ENCODE peak calls at places on chromosomes 11 and 22, in ten cellular contexts. R, O, S, T, K, J, W, E, M and C are unnamed samples.
A peak's percentile ranks its signal among the peaks of the same experiment; 100 is the strongest.

GRCh38 chr11:47270331-47271271 is 668 bp downstream of the MADD start:
- DNase-seq in R (peak; percentile 35), O (no peak), S (peak; percentile 66), T (no peak), K (peak; percentile 35), J (peak; percentile 55), W (peak; percentile 67), E (peak; percentile 21), M (peak; percentile 74), C (peak; percentile 30)

GRCh38 chr11:78921517-78921916 is 346.9 kb upstream of the NARS2 start:
- DNase-seq in R (no peak), O (no peak), S (no peak), T (no peak), K (no peak), J (no peak), W (no peak), E (no peak), M (no peak), C (no peak)

GRCh38 chr22:31753005-31753633 is 700 bp upstream of the DEPDC5 start:
- DNase-seq in R (peak; percentile 8), O (no peak), S (no peak), T (no peak), K (peak; percentile 44), J (no peak), W (peak; percentile 72), E (no peak), M (no peak), C (peak; percentile 50)

GRCh38 chr11:126322996-126323395 is 19.1 kb downstream of the DCPS start:
- DNase-seq in R (no peak), O (no peak), S (no peak), T (no peak), K (no peak), J (no peak), W (no peak), E (no peak), M (no peak), C (no peak)

GRCh38 chr22:26669060-26669481 is 11.7 kb downstream of the MIAT start:
- DNase-seq in R (no peak), O (no peak), S (no peak), T (no peak), K (no peak), J (no peak), W (no peak), E (no peak), M (peak; percentile 40), C (no peak)

GRCh38 chr22:40190501-40190900 is 12.8 kb downstream of the TNRC6B start:
- DNase-seq in R (no peak), O (no peak), S (no peak), T (no peak), K (no peak), J (no peak), W (no peak), E (no peak), M (no peak), C (peak; percentile 75)

GRCh38 chr11:46210133-46210636 is 67.3 kb upstream of the CREB3L1 start:
- DNase-seq in R (no peak), O (no peak), S (no peak), T (no peak), K (no peak), J (no peak), W (no peak), E (no peak), M (peak; percentile 87), C (no peak)

GRCh38 chr22:49769691-49770315 is 57.9 kb downstream of the BRD1 start:
- DNase-seq in R (no peak), O (no peak), S (no peak), T (no peak), K (no peak), J (no peak), W (peak; percentile 48), E (no peak), M (no peak), C (no peak)

GRCh38 chr22:29607426-29607825 is 4.0 kb downstream of the NF2 start:
- DNase-seq in R (no peak), O (no peak), S (no peak), T (no peak), K (no peak), J (no peak), W (no peak), E (no peak), M (no peak), C (no peak)